ENCODE peak calls at places on chromosomes 12 and 14, in four cellular contexts. F is OCI-LY7, U is stomach, G is astrocyte of the spinal cord. O is an unnamed sample.

GRCh38 chr12:93657076-93657475 is 20.1 kb upstream of the CRADD start:
- DNase-seq in F (no peak), U (no peak), G (no peak), O (no peak)

GRCh38 chr12:20524113-20524512 is 155.8 kb downstream of the PDE3A start:
- DNase-seq in F (no peak), U (no peak), G (no peak), O (no peak)

GRCh38 chr12:106913456-106913855 is 42.3 kb upstream of the TMEM263 start:
- DNase-seq in F (no peak), U (no peak), G (no peak), O (peak; percentile 43)

GRCh38 chr14:60116181-60116580 is 24.5 kb downstream of the PCNX4 start:
- DNase-seq in F (no peak), U (no peak), G (no peak), O (no peak)

GRCh38 chr12:1855241-1855640 is 34.9 kb downstream of the LRTM2 start:
- DNase-seq in F (no peak), U (no peak), G (no peak), O (no peak)

GRCh38 chr12:1884651-1885050 is 33.8 kb downstream of the CACNA2D4 start:
- DNase-seq in F (no peak), U (no peak), G (no peak), O (no peak)

GRCh38 chr12:90974286-90974685 is 19.3 kb upstream of the CCER1 start:
- DNase-seq in F (no peak), U (no peak), G (peak; percentile 44), O (no peak)

GRCh38 chr14:52860209-52860608 is 68.8 kb upstream of the GNPNAT1 start:
- DNase-seq in F (no peak), U (no peak), G (no peak), O (no peak)

GRCh38 chr14:69553221-69553620 is 21.4 kb downstream of the CCDC177 start:
- DNase-seq in F (no peak), U (no peak), G (no peak), O (peak; percentile 62)

GRCh38 chr14:45361727-45362126 is 108.7 kb upstream of the MIS18BP1 start:
- DNase-seq in F (no peak), U (no peak), G (no peak), O (no peak)

GRCh38 chr14:91484186-91484585 is 25.9 kb downstream of the PPP4R3A start:
- DNase-seq in F (peak; percentile 32), U (no peak), G (no peak), O (no peak)

GRCh38 chr14:98226411-98226810 is 1045.6 kb downstream of the BCL11B start:
- DNase-seq in F (no peak), U (no peak), G (no peak), O (no peak)

GRCh38 chr12:122865268-122866231 is 30.3 kb downstream of the HIP1R start:
- DNase-seq in F (peak; percentile 71), U (peak; percentile 83), G (no peak), O (peak; percentile 40)

GRCh38 chr14:71474291-71474690 is 457.9 kb upstream of the RGS6 start:
- DNase-seq in F (no peak), U (no peak), G (no peak), O (no peak)

GRCh38 chr14:73008501-73008900 is 18.4 kb downstream of the ZFYVE1 start:
- DNase-seq in F (no peak), U (no peak), G (peak; percentile 71), O (no peak)

GRCh38 chr14:73014105-73014504 is 12.8 kb downstream of the ZFYVE1 start:
- DNase-seq in F (no peak), U (no peak), G (peak; percentile 75), O (no peak)
- H3K4me3 ChIP-seq in F (no peak overlapping the region), U (no peak overlapping the region), G (no peak overlapping the region), O (no peak overlapping the region)

DNA sequence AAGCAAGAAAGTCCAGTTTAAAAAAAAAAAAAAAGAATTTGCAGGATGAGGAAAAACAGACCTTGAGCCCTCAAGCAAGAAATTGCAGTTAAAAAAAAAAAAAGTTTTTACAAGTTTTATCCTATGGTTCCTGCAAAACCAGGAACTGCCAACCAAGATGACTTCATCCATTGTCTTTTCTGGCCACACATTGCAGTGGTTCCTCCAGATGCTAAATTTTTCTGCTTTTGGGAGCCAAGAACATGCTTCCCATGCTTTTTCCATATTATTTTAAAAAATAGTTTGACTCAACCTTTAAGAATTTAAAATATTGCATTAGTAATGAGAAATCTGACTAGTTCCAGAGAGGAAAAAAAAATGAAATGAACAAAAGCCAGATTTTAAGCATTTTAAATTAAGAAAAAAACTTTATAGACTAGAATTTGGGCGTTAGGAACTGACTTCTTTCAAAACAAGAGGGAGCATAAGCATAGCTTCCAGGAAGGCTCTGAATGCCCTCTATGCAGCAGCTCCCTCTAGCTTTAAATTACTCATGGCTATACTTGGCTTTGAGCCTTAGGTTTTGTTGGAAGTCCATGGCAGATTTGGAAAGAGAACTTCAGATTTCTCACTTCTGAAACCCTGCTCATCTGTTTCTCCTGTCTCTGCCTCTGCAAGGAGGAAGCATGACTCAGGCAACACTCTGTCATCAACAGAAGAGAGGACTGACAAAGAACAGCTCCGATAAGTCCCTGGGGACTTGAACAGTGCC is 124.5 kb downstream of the GPR65 start:
- DNase-seq in F (no peak), U (no peak), G (peak; percentile 47), O (no peak)
- TF ChIP-seq CTCF in F (no peak), U (no peak), G (no peak), O (no peak)

DNA sequence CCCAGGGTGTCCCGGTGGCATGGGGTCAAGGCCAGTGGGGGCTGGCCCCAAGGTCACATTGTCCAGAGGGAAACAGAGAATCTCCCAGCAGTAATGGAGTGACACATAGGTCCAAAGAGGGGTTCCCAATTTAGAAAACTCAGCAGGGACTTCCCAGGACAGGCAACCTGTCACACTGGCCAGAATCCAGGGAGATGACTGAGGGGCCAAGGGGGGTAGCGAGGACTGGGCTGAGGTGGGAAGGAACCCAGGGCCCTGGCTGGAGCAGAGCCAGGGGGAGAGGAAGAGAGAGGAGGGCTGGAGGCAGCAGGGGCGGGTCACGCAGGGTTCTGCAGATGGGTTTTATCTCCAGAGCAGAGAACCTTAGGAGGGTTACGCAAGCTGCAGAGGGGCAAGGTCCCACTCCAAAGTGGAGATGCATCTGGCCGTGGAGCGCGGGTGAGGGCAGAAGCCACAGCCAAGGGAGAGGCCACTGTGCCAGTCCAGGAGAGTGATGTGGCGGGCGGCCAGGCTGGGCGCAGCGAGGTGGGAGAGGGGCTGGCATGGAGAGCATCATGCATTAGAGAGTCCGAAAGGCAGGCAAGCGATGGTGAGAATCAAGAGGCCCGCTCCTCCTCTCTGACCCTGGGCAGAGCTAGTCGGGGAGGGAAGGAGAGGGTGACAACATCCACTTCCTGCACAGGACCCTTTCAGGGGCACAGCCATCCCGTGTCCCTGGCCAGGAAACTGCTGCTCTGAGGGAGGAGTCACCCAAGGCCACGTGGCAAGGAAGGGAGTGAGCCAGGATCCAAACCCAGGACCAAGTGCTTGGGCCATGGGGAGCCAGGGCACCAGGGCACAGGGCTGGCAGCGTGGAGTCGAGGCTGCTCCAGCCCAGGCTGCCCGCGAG is 29.0 kb downstream of the NCOR2 start:
- DNase-seq in F (no peak), U (no peak), G (no peak), O (no peak)
- H3K4me3 ChIP-seq in F (no peak overlapping the region), U (no peak overlapping the region), G (no peak overlapping the region), O (no peak overlapping the region)

GRCh38 chr14:54488646-54489317 is at the start of gene GMFB:
- DNase-seq in F (peak; percentile 93), U (peak; percentile 93), G (peak; percentile 96), O (peak; percentile 97)
- TF ChIP-seq CTCF in F (peak; percentile 62), U (peak; percentile 73), G (peak; percentile 54), O (peak; percentile 27)

GRCh38 chr12:42584539-42585174 is 4.9 kb downstream of the PRICKLE1 start:
- DNase-seq in F (no peak), U (no peak), G (peak; percentile 24), O (no peak)
- H3K4me3 ChIP-seq in F (no peak overlapping the region), U (no peak overlapping the region), G (no peak overlapping the region), O (no peak overlapping the region)

DNA sequence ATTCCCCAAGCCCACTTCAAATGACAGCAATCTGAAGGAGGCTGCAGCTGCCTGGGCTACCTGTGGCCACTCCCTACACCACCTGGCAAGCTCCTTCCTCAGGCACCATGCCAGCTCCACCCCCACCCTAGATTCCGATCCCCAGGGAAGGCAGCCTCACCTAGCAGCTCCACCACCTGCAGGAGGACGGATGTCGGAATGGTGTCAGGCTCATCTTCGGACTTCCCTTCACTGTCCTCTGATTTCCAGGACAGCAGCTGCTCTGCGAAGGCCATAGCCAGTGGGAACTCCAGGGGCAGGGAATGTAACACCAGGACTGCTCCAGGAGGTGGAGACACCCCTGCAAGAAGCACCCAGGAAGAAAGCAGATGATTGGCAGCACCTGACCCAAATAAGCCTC is 65.3 kb downstream of the TRAFD1 start:
- DNase-seq in F (no peak), U (peak; percentile 75), G (no peak), O (no peak)
- TF ChIP-seq CTCF in F (no peak), U (no peak), G (no peak), O (no peak)

GRCh38 chr14:36664322-36665193 is 2.9 kb downstream of the PAX9 start:
- DNase-seq in F (no peak), U (no peak), G (no peak), O (no peak)
- H3K4me3 ChIP-seq in F (peak overlapping the region; percentile 6), U (no peak overlapping the region), G (no peak overlapping the region), O (no peak overlapping the region)

GRCh38 chr12:25959069-25959961 is 833 bp downstream of the RASSF8 start:
- DNase-seq in F (no peak), U (peak; percentile 27), G (peak; percentile 86), O (peak; percentile 48)
- TF ChIP-seq CTCF in F (no peak), U (no peak), G (peak; percentile 23), O (no peak)

GRCh38 chr12:54415223-54415929 is 3.7 kb downstream of the ITGA5 start:
- DNase-seq in F (no peak), U (no peak), G (no peak), O (no peak)

GRCh38 chr12:54419088-54419887 is at the start of gene ITGA5:
- DNase-seq in F (no peak), U (peak; percentile 66), G (peak; percentile 71), O (peak; percentile 82)

GRCh38 chr12:54418441-54419087 is 502 bp downstream of the ITGA5 start:
- DNase-seq in F (no peak), U (no peak), G (no peak), O (no peak)

GRCh38 chr12:54417712-54418440 is 1.2 kb downstream of the ITGA5 start:
- DNase-seq in F (no peak), U (no peak), G (no peak), O (no peak)

GRCh38 chr12:54416908-54417603 is 2.0 kb downstream of the ITGA5 start:
- DNase-seq in F (no peak), U (no peak), G (no peak), O (no peak)
- H3K4me3 ChIP-seq in F (no peak overlapping the region), U (peak overlapping the region; percentile 76), G (peak overlapping the region; percentile 94), O (peak overlapping the region; percentile 68)

O was measured in left lung.